ENCODE peak calls at places on chromosomes 2 and 18, in nine cellular contexts. One of them, this sample, is unnamed.

GRCh38 chr18:30280861-30281470 is 761.6 kb downstream of the DSC3 start:
- DNase-seq in HT-29: peak; percentile 59
- DNase-seq in neural progenitor cell: peak; percentile 75
- DNase-seq in left kidney: peak; percentile 87
- DNase-seq in dorsolateral prefrontal cortex: peak; percentile 13
- DNase-seq in GM03348: peak; percentile 17
- DNase-seq in HTR-8/SVneo: peak; percentile 0
- DNase-seq in M059J: peak; percentile 58
- DNase-seq in fibroblast of pulmonary artery: peak; percentile 81
- DNase-seq in this sample: peak; percentile 2

GRCh38 chr2:170842785-170843184 is 26.1 kb downstream of the GAD1 start:
- DNase-seq in HT-29: no peak
- DNase-seq in HTR-8/SVneo: no peak
- DNase-seq in dorsolateral prefrontal cortex: no peak
- DNase-seq in left kidney: no peak
- DNase-seq in M059J: peak; percentile 65
- DNase-seq in GM03348: peak; percentile 49
- DNase-seq in neural progenitor cell: no peak
- DNase-seq in fibroblast of pulmonary artery: no peak
- DNase-seq in this sample: no peak

GRCh38 chr2:30306522-30306921 is 75.2 kb downstream of the LBH start:
- DNase-seq in neural progenitor cell: no peak
- DNase-seq in left kidney: no peak
- DNase-seq in HT-29: no peak
- DNase-seq in GM03348: no peak
- DNase-seq in HTR-8/SVneo: no peak
- DNase-seq in fibroblast of pulmonary artery: no peak
- DNase-seq in dorsolateral prefrontal cortex: no peak
- DNase-seq in M059J: no peak
- DNase-seq in this sample: no peak

GRCh38 chr2:23940976-23941605 is 828 bp downstream of the UBXN2A start:
- DNase-seq in fibroblast of pulmonary artery: peak; percentile 50
- DNase-seq in GM03348: no peak
- DNase-seq in HTR-8/SVneo: no peak
- DNase-seq in left kidney: peak; percentile 77
- DNase-seq in neural progenitor cell: no peak
- DNase-seq in M059J: no peak
- DNase-seq in dorsolateral prefrontal cortex: no peak
- DNase-seq in HT-29: peak; percentile 56
- DNase-seq in this sample: peak; percentile 41

GRCh38 chr2:7430869-7431641 is 513.8 kb downstream of the RNF144A start:
- DNase-seq in dorsolateral prefrontal cortex: no peak
- DNase-seq in neural progenitor cell: peak; percentile 64
- DNase-seq in M059J: no peak
- DNase-seq in left kidney: peak; percentile 85
- DNase-seq in HTR-8/SVneo: no peak
- DNase-seq in fibroblast of pulmonary artery: no peak
- DNase-seq in HT-29: no peak
- DNase-seq in GM03348: no peak
- DNase-seq in this sample: no peak

GRCh38 chr2:173196080-173196479 is 120.4 kb downstream of the MAP3K20 start:
- DNase-seq in neural progenitor cell: peak; percentile 68
- DNase-seq in GM03348: no peak
- DNase-seq in left kidney: no peak
- DNase-seq in HTR-8/SVneo: no peak
- DNase-seq in dorsolateral prefrontal cortex: no peak
- DNase-seq in fibroblast of pulmonary artery: no peak
- DNase-seq in M059J: no peak
- DNase-seq in HT-29: no peak
- DNase-seq in this sample: no peak

GRCh38 chr2:50126845-50127244 is 905.1 kb downstream of the NRXN1 start:
- DNase-seq in left kidney: peak; percentile 55
- DNase-seq in fibroblast of pulmonary artery: no peak
- DNase-seq in dorsolateral prefrontal cortex: peak; percentile 23
- DNase-seq in M059J: no peak
- DNase-seq in neural progenitor cell: no peak
- DNase-seq in HTR-8/SVneo: no peak
- DNase-seq in GM03348: no peak
- DNase-seq in HT-29: peak; percentile 37
- DNase-seq in this sample: no peak

GRCh38 chr18:62165583-62165982 is 21.3 kb downstream of the PIGN start:
- DNase-seq in HT-29: no peak
- DNase-seq in dorsolateral prefrontal cortex: no peak
- DNase-seq in M059J: peak; percentile 8
- DNase-seq in left kidney: no peak
- DNase-seq in GM03348: no peak
- DNase-seq in neural progenitor cell: no peak
- DNase-seq in HTR-8/SVneo: no peak
- DNase-seq in fibroblast of pulmonary artery: no peak
- DNase-seq in this sample: no peak

GRCh38 chr2:149819356-149819957 is 231.9 kb upstream of the MMADHC start:
- DNase-seq in HTR-8/SVneo: no peak
- DNase-seq in left kidney: no peak
- DNase-seq in HT-29: no peak
- DNase-seq in GM03348: no peak
- DNase-seq in fibroblast of pulmonary artery: no peak
- DNase-seq in dorsolateral prefrontal cortex: no peak
- DNase-seq in M059J: no peak
- DNase-seq in neural progenitor cell: no peak
- DNase-seq in this sample: peak; percentile 30

GRCh38 chr2:11071207-11071606 is 84.1 kb upstream of the SLC66A3 start:
- DNase-seq in dorsolateral prefrontal cortex: no peak
- DNase-seq in HTR-8/SVneo: no peak
- DNase-seq in neural progenitor cell: no peak
- DNase-seq in GM03348: no peak
- DNase-seq in left kidney: peak; percentile 32
- DNase-seq in M059J: no peak
- DNase-seq in fibroblast of pulmonary artery: peak; percentile 22
- DNase-seq in HT-29: peak; percentile 33
- DNase-seq in this sample: no peak

GRCh38 chr2:30772021-30772705 is 35.1 kb downstream of the CAPN13 start:
- DNase-seq in left kidney: no peak
- DNase-seq in GM03348: no peak
- DNase-seq in HTR-8/SVneo: no peak
- DNase-seq in fibroblast of pulmonary artery: no peak
- DNase-seq in neural progenitor cell: no peak
- DNase-seq in HT-29: no peak
- DNase-seq in dorsolateral prefrontal cortex: no peak
- DNase-seq in M059J: no peak
- DNase-seq in this sample: no peak